ENCODE peak calls at places on chromosomes 13 and 19, in four cellular contexts. R, J, S and G are unnamed samples.

GRCh38 chr19:40397568-40397906 is 7.6 kb upstream of the HIPK4 start:
- DNase-seq in R (no peak), S (no peak), J (no peak), G (no peak)

GRCh38 chr13:29548722-29549446 is 46.6 kb downstream of the SLC7A1 start:
- DNase-seq in J (no peak), R (no peak), S (no peak), G (no peak)

GRCh38 chr19:5345895-5346386 is 5.3 kb upstream of the PTPRS start:
- DNase-seq in R (no peak), J (no peak), S (no peak), G (no peak)

GRCh38 chr19:10735741-10736140 is 17.9 kb downstream of the DNM2 start:
- DNase-seq in R (no peak), S (no peak), J (no peak), G (no peak)

GRCh38 chr13:104008571-104009435 is 942.6 kb upstream of the SLC10A2 start:
- DNase-seq in J (no peak), S (no peak), R (no peak), G (no peak)

GRCh38 chr13:85255978-85256377 is 543.2 kb downstream of the SLITRK6 start:
- DNase-seq in J (no peak), S (no peak), R (no peak), G (no peak)

GRCh38 chr13:114079601-114080536 is 52.6 kb downstream of the RASA3 start:
- DNase-seq in S (peak; percentile 25), J (no peak), R (no peak), G (no peak)

GRCh38 chr19:3483226-3483628 is at the start of gene SMIM44:
- DNase-seq in J (no peak), R (no peak), S (no peak), G (no peak)